ENCODE peak calls at places on chromosomes 4 and X, in seven cellular contexts. R, X, E, C, L, D and J are unnamed samples.

GRCh38 chrX:116841290-116841689 is 378.5 kb upstream of the CT83 start:
- DNase-seq in R (no peak), X (no peak), E (no peak), C (no peak), L (no peak), D (no peak), J (no peak)

GRCh38 chr4:75724867-75725724 is 719 bp downstream of the USO1 start:
- DNase-seq in R (peak; percentile 75), X (peak; percentile 79), E (no peak), C (peak; percentile 79), L (peak; percentile 77), D (no peak), J (peak; percentile 88)

GRCh38 chr4:169062861-169063197 is 52.8 kb upstream of the CBR4 start:
- DNase-seq in R (no peak), X (no peak), E (no peak), C (no peak), L (peak; percentile 28), D (no peak), J (no peak)

GRCh38 chr4:142126890-142127497 is 490.6 kb downstream of the IL15 start:
- DNase-seq in R (peak; percentile 56), X (peak; percentile 57), E (peak; percentile 47), C (peak; percentile 51), L (peak; percentile 74), D (peak; percentile 23), J (peak; percentile 24)

GRCh38 chrX:24229967-24230366 is 80.4 kb downstream of the ZFX start:
- DNase-seq in R (peak; percentile 11), X (peak; percentile 18), E (no peak), C (no peak), L (no peak), D (no peak), J (no peak)

GRCh38 chrX:148070504-148070877 is 89.4 kb downstream of the FMR1NB start:
- DNase-seq in R (no peak), X (no peak), E (no peak), C (no peak), L (no peak), D (no peak), J (no peak)

GRCh38 chr4:16852168-16852567 is 46.3 kb downstream of the LDB2 start:
- DNase-seq in R (no peak), X (no peak), E (no peak), C (no peak), L (no peak), D (no peak), J (no peak)

GRCh38 chrX:56812515-56813105 is 83.6 kb downstream of the NBDY start:
- DNase-seq in R (no peak), X (no peak), E (no peak), C (no peak), L (no peak), D (no peak), J (no peak)

GRCh38 chr4:83905952-83906351 is 370.0 kb downstream of the GPAT3 start:
- DNase-seq in R (no peak), X (no peak), E (no peak), C (no peak), L (no peak), D (no peak), J (no peak)

GRCh38 chr4:13202731-13203519 is 281.2 kb downstream of the RAB28 start:
- DNase-seq in R (no peak), X (no peak), E (no peak), C (no peak), L (no peak), D (no peak), J (no peak)

GRCh38 chr4:85152490-85152889 is 186.0 kb upstream of the WDFY3 start:
- DNase-seq in R (no peak), X (no peak), E (no peak), C (no peak), L (no peak), D (no peak), J (no peak)

GRCh38 chr4:30870513-30870912 is 150.3 kb downstream of the PCDH7 start:
- DNase-seq in R (peak; percentile 42), X (no peak), E (no peak), C (no peak), L (no peak), D (no peak), J (no peak)

GRCh38 chrX:102339312-102340298 is 92.6 kb downstream of the NXF2 start:
- DNase-seq in R (no peak), X (no peak), E (no peak), C (no peak), L (no peak), D (no peak), J (no peak)

GRCh38 chrX:110992611-110993010 is 103.4 kb upstream of the PAK3 start:
- DNase-seq in R (no peak), X (no peak), E (no peak), C (no peak), L (peak; percentile 27), D (no peak), J (peak; percentile 1)

GRCh38 chrX:17414839-17415238 is 39.8 kb downstream of the NHS start:
- DNase-seq in R (no peak), X (peak; percentile 15), E (no peak), C (peak; percentile 33), L (peak; percentile 33), D (no peak), J (no peak)

GRCh38 chrX:39629001-39629400 is 468.8 kb downstream of the BCOR start:
- DNase-seq in R (no peak), X (no peak), E (no peak), C (no peak), L (no peak), D (peak; percentile 29), J (no peak)

GRCh38 chr4:154604696-154605200 is 7.7 kb downstream of the FGG start:
- DNase-seq in R (no peak), X (no peak), E (no peak), C (no peak), L (no peak), D (no peak), J (no peak)

GRCh38 chr4:99315839-99316238 is 5.4 kb downstream of the ADH1B start:
- DNase-seq in R (no peak), X (no peak), E (no peak), C (peak; percentile 60), L (no peak), D (no peak), J (no peak)

GRCh38 chr4:99321241-99322191 is at the start of gene ADH1B:
- DNase-seq in R (no peak), X (no peak), E (no peak), C (peak; percentile 64), L (no peak), D (no peak), J (no peak)

DNA sequence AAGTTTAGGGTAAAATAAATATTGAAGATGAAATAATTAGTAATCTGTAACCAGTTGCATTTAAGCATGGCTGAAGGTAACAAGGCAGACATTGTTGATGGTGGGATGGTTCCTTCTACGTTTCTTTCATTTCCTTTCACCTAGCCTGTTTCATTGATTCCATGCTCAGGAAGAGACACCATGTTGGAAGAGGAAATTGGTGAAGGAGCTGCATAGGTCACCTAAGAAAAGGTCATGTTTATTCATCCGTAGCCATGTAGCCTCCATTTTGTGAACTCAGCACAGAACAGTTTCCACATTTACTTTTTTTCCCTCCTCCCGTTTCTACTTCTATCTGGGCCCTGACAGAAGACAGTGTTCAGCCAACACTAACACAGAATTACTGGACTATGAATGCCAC is 3.8 kb downstream of the ADH1B start:
- DNase-seq in R (no peak), X (no peak), E (no peak), C (no peak), L (no peak), D (no peak), J (no peak)
- H3K4me3 ChIP-seq in R (no peak overlapping the region), X (no peak overlapping the region), E (no peak overlapping the region), C (no peak overlapping the region), L (no peak overlapping the region), D (no peak overlapping the region), J (no peak overlapping the region)

GRCh38 chrX:10847333-10847732 is 226.9 kb upstream of the MID1 start:
- DNase-seq in R (peak; percentile 8), X (no peak), E (no peak), C (no peak), L (no peak), D (no peak), J (no peak)

GRCh38 chrX:10854594-10854993 is 234.2 kb upstream of the MID1 start:
- DNase-seq in R (no peak), X (no peak), E (no peak), C (no peak), L (no peak), D (no peak), J (no peak)

GRCh38 chrX:10855845-10856244 is 235.5 kb upstream of the MID1 start:
- DNase-seq in R (no peak), X (no peak), E (no peak), C (no peak), L (no peak), D (no peak), J (no peak)

GRCh38 chrX:10856797-10857196 is 236.4 kb upstream of the MID1 start:
- DNase-seq in R (no peak), X (no peak), E (no peak), C (no peak), L (no peak), D (no peak), J (no peak)

DNA sequence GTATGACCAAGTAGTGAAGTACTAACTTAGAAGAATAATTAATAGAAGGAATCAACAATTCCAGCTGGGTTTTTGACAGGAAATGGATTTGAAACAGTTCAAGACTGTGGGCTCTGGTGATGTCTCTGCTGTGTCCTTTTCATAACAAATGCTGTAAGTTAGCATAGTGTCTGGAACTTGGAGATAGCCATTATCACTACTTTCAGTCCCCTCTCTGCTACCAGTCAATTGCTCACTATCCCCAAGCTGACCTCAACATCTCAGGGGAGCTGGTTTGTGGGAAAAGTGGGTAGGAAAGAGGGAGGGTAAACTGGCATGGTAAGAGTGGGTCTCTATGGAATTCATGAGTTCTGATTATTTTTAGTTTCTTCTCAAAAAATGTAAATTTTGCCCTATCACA is 231.4 kb upstream of the MID1 start:
- DNase-seq in R (no peak), X (no peak), E (no peak), C (no peak), L (no peak), D (no peak), J (no peak)
- TF ChIP-seq CTCF in R (no peak), X (no peak), E (no peak), C (no peak), L (no peak), D (no peak), J (no peak)

DNA sequence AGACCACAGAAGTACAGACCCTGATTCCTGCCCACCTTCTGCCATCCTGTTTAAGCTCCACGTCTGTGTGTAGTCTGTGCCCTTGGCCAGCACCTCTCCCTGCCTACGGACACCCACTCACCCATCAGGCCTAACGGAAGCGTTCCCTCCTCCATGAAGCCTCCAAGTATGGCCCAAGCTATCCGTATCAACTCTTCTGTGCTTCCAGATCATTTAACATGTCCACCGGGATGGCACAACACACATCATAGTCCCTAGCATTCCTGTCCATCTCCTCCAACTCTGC is 11.7 kb downstream of the WDR1 start:
- DNase-seq in R (no peak), X (no peak), E (no peak), C (no peak), L (no peak), D (no peak), J (no peak)
- H3K4me3 ChIP-seq in R (peak overlapping the region; percentile 26), X (no peak overlapping the region), E (no peak overlapping the region), C (no peak overlapping the region), L (no peak overlapping the region), D (no peak overlapping the region), J (no peak overlapping the region)

DNA sequence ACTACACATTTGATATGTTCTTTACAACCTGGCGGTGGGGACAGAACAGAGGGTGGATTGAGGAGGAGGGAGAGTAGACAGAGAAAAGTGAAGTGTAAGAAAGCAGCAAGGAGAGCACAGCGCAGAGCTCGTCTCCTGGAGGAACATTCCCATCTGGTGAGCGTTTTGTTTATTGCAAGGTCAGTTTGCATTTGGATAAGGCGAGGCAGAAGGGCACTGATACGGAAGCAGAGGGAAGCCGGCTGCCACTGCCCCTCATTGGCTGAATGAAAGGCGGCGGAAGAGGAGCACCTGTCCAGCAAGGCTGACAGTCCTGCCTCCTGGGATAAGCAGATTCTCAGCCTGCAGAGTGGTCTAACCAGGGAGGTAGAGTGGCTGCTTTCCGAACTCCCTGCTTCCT is 83.2 kb downstream of the GPR143 start:
- DNase-seq in R (no peak), X (no peak), E (no peak), C (no peak), L (no peak), D (no peak), J (no peak)
- TF ChIP-seq CTCF in R (no peak), X (peak; percentile 16), E (no peak), C (no peak), L (no peak), D (no peak), J (no peak)